ENCODE peak calls at places on chromosomes 3 and 15, in ten cellular contexts. Q is left lung, R is cardiac muscle cell, L is fibroblast of lung, X is astrocyte, J is tibial nerve, Z is psoas muscle, P is left ventricle myocardium inferior, T is lung, C is neural progenitor cell. I is an unnamed sample.
A peak's percentile ranks its signal among the peaks of the same experiment; 100 is the strongest.

GRCh38 chr3:171248426-171249115 is 211.6 kb downstream of the TNIK start:
- DNase-seq in R (no peak), X (no peak), Q (no peak), T (no peak), Z (no peak), J (no peak), L (no peak), C (no peak), P (no peak), I (no peak)

GRCh38 chr15:70762469-70763119 is 764 bp downstream of the UACA start:
- DNase-seq in T (no peak), X (peak; percentile 52), C (peak; percentile 78), P (peak; percentile 23), Z (peak; percentile 79), L (peak; percentile 86), R (peak; percentile 70), Q (no peak), J (peak; percentile 58), I (peak; percentile 68)

GRCh38 chr3:60079076-60079475 is 1029.3 kb upstream of the CFAP20DC start:
- DNase-seq in R (no peak), Q (no peak), X (no peak), P (no peak), Z (no peak), L (no peak), C (peak; percentile 8), J (no peak), T (no peak), I (no peak)

GRCh38 chr3:4588410-4588809 is 95.3 kb downstream of the ITPR1 start:
- DNase-seq in R (peak; percentile 32), Q (no peak), Z (no peak), X (peak; percentile 62), P (peak; percentile 24), J (no peak), T (no peak), L (peak; percentile 63), C (no peak), I (no peak)

GRCh38 chr15:48177383-48177874 is 666 bp downstream of the MYEF2 start:
- DNase-seq in L (peak; percentile 51), X (peak; percentile 64), T (no peak), J (no peak), P (no peak), Q (no peak), R (peak; percentile 30), Z (no peak), C (no peak), I (no peak)

GRCh38 chr15:67109141-67110034 is 44.0 kb downstream of the SMAD3 start:
- DNase-seq in P (peak; percentile 71), C (no peak), Z (peak; percentile 89), R (peak; percentile 98), T (no peak), Q (peak; percentile 73), J (peak; percentile 73), L (peak; percentile 99), X (peak; percentile 100), I (peak; percentile 70)

GRCh38 chr3:119880966-119881365 is 99.1 kb downstream of the NR1I2 start:
- DNase-seq in Q (no peak), R (no peak), C (no peak), L (no peak), T (no peak), J (no peak), Z (no peak), P (no peak), X (no peak), I (no peak)

GRCh38 chr3:20073683-20074082 is 33.4 kb downstream of the KAT2B start:
- DNase-seq in C (peak; percentile 61), Z (no peak), P (no peak), Q (no peak), L (peak; percentile 21), J (no peak), X (no peak), R (no peak), T (no peak), I (no peak)

GRCh38 chr3:119840855-119841254 is 59.0 kb downstream of the NR1I2 start:
- DNase-seq in C (no peak), P (no peak), T (no peak), Q (no peak), X (no peak), L (no peak), J (no peak), R (no peak), Z (no peak), I (no peak)

GRCh38 chr3:120047686-120048085 is 46.6 kb downstream of the GSK3B start:
- DNase-seq in Z (no peak), Q (no peak), J (no peak), C (no peak), X (no peak), P (no peak), R (no peak), L (no peak), T (no peak), I (no peak)

GRCh38 chr15:43376017-43376705 is 5.3 kb downstream of the TUBGCP4 start:
- DNase-seq in Q (no peak), P (no peak), T (no peak), J (no peak), Z (no peak), X (no peak), C (peak; percentile 69), R (peak; percentile 37), L (peak; percentile 39), I (no peak)

GRCh38 chr3:98035208-98035607 is at the start of gene GABRR3:
- DNase-seq in J (no peak), X (no peak), P (no peak), R (no peak), T (no peak), Z (no peak), C (no peak), L (no peak), Q (no peak), I (no peak)

GRCh38 chr15:57424628-57425405 is 48.5 kb downstream of the CGNL1 start:
- DNase-seq in P (no peak), J (no peak), R (no peak), X (no peak), C (no peak), Q (no peak), T (no peak), Z (no peak), L (no peak), I (no peak)

GRCh38 chr3:5347486-5347885 is 160.0 kb downstream of the EDEM1 start:
- DNase-seq in J (no peak), T (no peak), Q (no peak), X (no peak), C (no peak), Z (no peak), L (no peak), P (no peak), R (no peak), I (no peak)

GRCh38 chr3:136343873-136344281 is 93.7 kb downstream of the PCCB start:
- DNase-seq in Z (peak; percentile 92), J (peak; percentile 76), X (peak; percentile 98), R (peak; percentile 91), Q (peak; percentile 82), T (peak; percentile 83), C (no peak), P (peak; percentile 79), L (peak; percentile 90), I (peak; percentile 88)

GRCh38 chr3:138673641-138674040 is 65.1 kb downstream of the FAIM start:
- DNase-seq in R (peak; percentile 62), X (peak; percentile 94), J (no peak), T (no peak), Q (no peak), Z (no peak), C (no peak), P (no peak), L (peak; percentile 29), I (no peak)

GRCh38 chr3:113829576-113830354 is 8.8 kb upstream of the GRAMD1C start:
- DNase-seq in T (no peak), Z (no peak), P (no peak), L (peak; percentile 75), R (peak; percentile 62), X (no peak), Q (no peak), J (no peak), C (no peak), I (no peak)

GRCh38 chr15:85910796-85911195 is 116.1 kb upstream of the KLHL25 start:
- DNase-seq in J (no peak), C (peak; percentile 25), L (no peak), P (no peak), R (no peak), X (peak; percentile 4), Q (no peak), Z (no peak), T (no peak), I (no peak)
- H3K27ac ChIP-seq in J (no peak overlapping the region), C (peak overlapping the region; percentile 22), L (no peak overlapping the region), P (no peak overlapping the region), R (no peak overlapping the region), X (no peak overlapping the region), Q (no peak overlapping the region), Z (no peak overlapping the region), T (no peak overlapping the region), I (no peak overlapping the region)

GRCh38 chr3:154252759-154253638 is 71.3 kb downstream of the DHX36 start:
- DNase-seq in C (peak; percentile 95), Q (peak; percentile 88), R (peak; percentile 93), X (peak; percentile 64), Z (peak; percentile 89), J (peak; percentile 94), T (peak; percentile 91), L (peak; percentile 90), P (peak; percentile 89), I (peak; percentile 90)
- H3K36me3 ChIP-seq in C (no peaks in the 10 kb centered on the region), Q (no peaks in the 10 kb centered on the region), R (peaks cover 3% of the 10 kb centered on the region), X (peaks cover 32% of the 10 kb centered on the region), Z (peaks cover 4% of the 10 kb centered on the region), J (peaks cover 71% of the 10 kb centered on the region), T (peaks cover 11% of the 10 kb centered on the region), L (no peaks in the 10 kb centered on the region), P (peaks cover 29% of the 10 kb centered on the region), I (no peaks in the 10 kb centered on the region)

DNA sequence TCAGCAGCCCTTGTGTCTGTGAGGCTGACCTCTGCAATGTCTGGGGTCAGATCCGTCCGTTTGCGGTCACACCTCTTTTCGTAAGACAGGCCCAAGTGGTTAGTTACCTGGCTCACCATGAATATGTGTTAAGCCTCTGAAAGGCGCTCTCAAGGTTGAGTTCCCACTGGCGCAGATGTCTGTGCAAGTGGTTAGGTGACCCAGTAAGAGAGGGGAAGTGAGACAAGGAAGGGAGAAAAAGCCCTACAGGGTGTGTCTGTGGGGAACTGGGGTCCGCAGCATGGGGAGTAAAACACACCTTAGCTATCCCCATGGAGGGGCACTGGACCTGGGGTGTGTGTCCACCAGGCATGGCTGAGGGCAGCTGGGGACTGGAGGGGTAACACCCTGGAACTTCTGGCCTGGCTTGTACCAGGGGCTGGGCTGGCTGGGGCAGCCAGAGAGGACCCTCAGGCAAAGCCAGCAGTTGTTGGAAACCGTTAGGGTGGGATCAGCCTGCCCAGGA is 391.6 kb upstream of the PROK2 start:
- DNase-seq in Q (no peak), R (no peak), C (no peak), P (no peak), T (no peak), X (no peak), Z (no peak), J (no peak), L (no peak), I (no peak)
- H3K4me1 ChIP-seq in Q (peaks cover 23% of the 10 kb centered on the region), R (no peaks in the 10 kb centered on the region), C (peaks cover 7% of the 10 kb centered on the region), P (peaks cover 38% of the 10 kb centered on the region), T (peaks cover 13% of the 10 kb centered on the region), X (peaks cover 9% of the 10 kb centered on the region), Z (peaks cover 29% of the 10 kb centered on the region), J (peaks cover 65% of the 10 kb centered on the region), L (peaks cover 6% of the 10 kb centered on the region), I (peaks cover 9% of the 10 kb centered on the region)

DNA sequence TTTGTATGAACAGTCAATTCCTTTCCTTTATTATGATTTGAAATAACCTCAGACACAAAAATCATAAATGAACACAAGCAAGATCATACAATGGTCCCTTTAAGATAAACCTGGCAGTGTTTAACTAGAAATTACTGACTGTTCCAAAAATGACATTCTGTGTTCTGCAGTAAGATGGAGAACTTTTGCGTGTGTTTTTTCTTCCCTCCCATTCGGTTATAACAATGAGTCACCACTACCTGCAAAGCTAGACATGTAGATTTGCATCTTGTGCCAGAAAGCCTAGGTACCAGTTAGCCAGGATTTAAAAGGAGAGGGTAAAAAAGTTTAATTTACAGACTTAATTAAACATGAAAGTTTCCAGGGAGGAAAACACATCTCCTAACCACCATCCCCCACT is 248.2 kb upstream of the ADAMTS9 start:
- DNase-seq in X (peak; percentile 8), Q (no peak), J (no peak), L (no peak), P (no peak), C (no peak), T (no peak), Z (no peak), R (no peak), I (no peak)
- H3K27ac ChIP-seq in X (no peak overlapping the region), Q (no peak overlapping the region), J (no peak overlapping the region), L (no peak overlapping the region), P (peak overlapping the region; percentile 4), C (no peak overlapping the region), T (no peak overlapping the region), Z (no peak overlapping the region), R (no peak overlapping the region), I (no peak overlapping the region)

I was measured in right lobe of liver.